ENCODE peak calls at places on chromosomes 12 and 14, in four cellular contexts. U is Daoy, I is ascending aorta, Y is T follicular helper cell. C is an unnamed sample.

GRCh38 chr12:42213954-42214426 is 24.1 kb downstream of the YAF2 start:
- DNase-seq in Y (no peak), U (peak), I (peak), C (no peak)

GRCh38 chr12:130425698-130426245 is 88.1 kb downstream of the PIWIL1 start:
- DNase-seq in U (no peak), Y (no peak), I (peak), C (no peak)

GRCh38 chr12:76199808-76200207 is 115.3 kb upstream of the NAP1L1 start:
- DNase-seq in I (no peak), U (peak), Y (no peak), C (no peak)

GRCh38 chr14:68823434-68824206 is 30.8 kb upstream of the ZFP36L1 start:
- DNase-seq in Y (no peak), I (no peak), U (no peak), C (no peak)

GRCh38 chr14:50823763-50824636 is 7.0 kb downstream of the NIN start:
- DNase-seq in U (no peak), I (no peak), Y (no peak), C (peak)

GRCh38 chr12:104458645-104459555 is 2.2 kb downstream of the CHST11 start:
- DNase-seq in I (peak), Y (no peak), U (peak), C (no peak)

GRCh38 chr12:49885118-49885517 is 18.6 kb downstream of the FAIM2 start:
- DNase-seq in Y (no peak), U (no peak), I (no peak), C (peak)

GRCh38 chr12:94186461-94187237 is 38.3 kb downstream of the PLXNC1 start:
- DNase-seq in U (no peak), I (no peak), Y (no peak), C (peak)

GRCh38 chr14:30564235-30564867 is 5.4 kb downstream of the G2E3 start:
- DNase-seq in Y (no peak), I (no peak), U (no peak), C (no peak)

GRCh38 chr14:96197969-96198368 is 6.7 kb upstream of the BDKRB2 start:
- DNase-seq in U (peak), Y (no peak), I (no peak), C (no peak)

GRCh38 chr12:117875652-117876491 is 92.9 kb downstream of the KSR2 start:
- DNase-seq in Y (peak), I (no peak), U (peak), C (peak)

GRCh38 chr12:6570264-6570887 is 2.3 kb upstream of the NOP2 start:
- DNase-seq in Y (no peak), I (no peak), U (peak), C (peak)

GRCh38 chr14:88870777-88871176 is 46.3 kb downstream of the TTC8 start:
- DNase-seq in Y (no peak), I (no peak), U (no peak), C (no peak)

GRCh38 chr12:68775121-68775520 is 29.1 kb downstream of the SLC35E3 start:
- DNase-seq in Y (no peak), I (no peak), U (no peak), C (no peak)

GRCh38 chr12:110869035-110869434 is 22.2 kb downstream of the CCDC63 start:
- DNase-seq in Y (no peak), U (no peak), I (no peak), C (no peak)

GRCh38 chr12:53506881-53507719 is at the start of gene NPFF:
- DNase-seq in Y (no peak), U (no peak), I (no peak), C (no peak)

GRCh38 chr14:76752744-76753143 is 8.5 kb upstream of the VASH1 start:
- DNase-seq in Y (no peak), U (no peak), I (no peak), C (no peak)

GRCh38 chr12:77953515-77953914 is 122.8 kb downstream of the NAV3 start:
- DNase-seq in I (no peak), Y (no peak), U (no peak), C (no peak)

GRCh38 chr12:109839444-109839843 is 6.2 kb upstream of the TRPV4 start:
- DNase-seq in I (no peak), U (no peak), Y (no peak), C (no peak)

GRCh38 chr12:44381341-44381740 is 494.8 kb downstream of the NELL2 start:
- DNase-seq in U (no peak), Y (no peak), I (no peak), C (no peak)

GRCh38 chr14:92973265-92973797 is 50.4 kb downstream of the CHGA start:
- DNase-seq in I (peak), U (peak), Y (no peak), C (peak)

GRCh38 chr12:6547987-6548386 is 7.9 kb downstream of the IFFO1 start:
- DNase-seq in U (peak), Y (no peak), I (peak), C (no peak)

GRCh38 chr12:131513606-131514005 is 197.3 kb upstream of the SFSWAP start:
- DNase-seq in U (no peak), I (no peak), Y (no peak), C (no peak)

GRCh38 chr14:73277376-73277775 is 40.1 kb downstream of the PAPLN start:
- DNase-seq in U (no peak), I (no peak), Y (no peak), C (no peak)

GRCh38 chr14:93375673-93376156 is 28.7 kb downstream of the COX8C start:
- DNase-seq in Y (no peak), U (no peak), I (no peak), C (no peak)

GRCh38 chr12:44127966-44128365 is 292.1 kb downstream of the TMEM117 start:
- DNase-seq in I (no peak), U (no peak), Y (no peak), C (no peak)

GRCh38 chr14:54672688-54673087 is 105.8 kb downstream of the SAMD4A start:
- DNase-seq in U (no peak), I (no peak), Y (no peak), C (no peak)

GRCh38 chr14:61812347-61813100 is 50.3 kb downstream of the SNAPC1 start:
- DNase-seq in Y (no peak), I (no peak), U (no peak), C (no peak)

GRCh38 chr12:69685810-69686209 is 13.3 kb downstream of the BEST3 start:
- DNase-seq in Y (no peak), I (no peak), U (peak), C (no peak)

GRCh38 chr12:66132408-66132807 is 1.9 kb upstream of the LLPH start:
- DNase-seq in Y (no peak), U (peak), I (no peak), C (no peak)

GRCh38 chr14:68210729-68211299 is 391.2 kb downstream of the RAD51B start:
- DNase-seq in U (peak), Y (no peak), I (peak), C (no peak)

GRCh38 chr12:25311501-25311900 is 60.8 kb upstream of the KRAS start:
- DNase-seq in Y (no peak), U (no peak), I (no peak), C (no peak)

GRCh38 chr12:132238487-132239248 is 90.7 kb downstream of the GALNT9 start:
- DNase-seq in I (no peak), Y (no peak), U (peak), C (no peak)